ENCODE peak calls at places on chromosomes 1 and 21, in six cellular contexts. J, S, I, T, A and R are unnamed samples.

GRCh38 chr1:109484519-109484975 is 842 bp downstream of the ATXN7L2 start:
- DNase-seq in J (no peak), S (no peak), I (no peak), T (no peak), A (peak; percentile 81), R (no peak)

GRCh38 chr1:236465959-236466303 is 57.9 kb upstream of the LGALS8 start:
- DNase-seq in J (peak; percentile 1), S (no peak), I (no peak), T (no peak), A (peak; percentile 56), R (no peak)

GRCh38 chr1:231527586-231528174 is 789 bp upstream of the TSNAX start:
- DNase-seq in J (no peak), S (no peak), I (peak; percentile 8), T (no peak), A (no peak), R (no peak)

GRCh38 chr21:36892201-36892600 is 74.3 kb downstream of the HLCS start:
- DNase-seq in J (no peak), S (no peak), I (no peak), T (no peak), A (no peak), R (no peak)

GRCh38 chr1:31587720-31588423 is 11.6 kb downstream of the TINAGL1 start:
- DNase-seq in J (no peak), S (no peak), I (no peak), T (peak; percentile 74), A (peak; percentile 82), R (no peak)

GRCh38 chr1:95467036-95467435 is 233.0 kb downstream of the RWDD3 start:
- DNase-seq in J (no peak), S (no peak), I (no peak), T (no peak), A (peak; percentile 43), R (no peak)

GRCh38 chr1:243898278-243898677 is 48.2 kb upstream of the AKT3 start:
- DNase-seq in J (no peak), S (no peak), I (no peak), T (no peak), A (no peak), R (no peak)

GRCh38 chr1:11906870-11907269 is 19.4 kb downstream of the KIAA2013 start:
- DNase-seq in J (no peak), S (no peak), I (no peak), T (no peak), A (no peak), R (no peak)

GRCh38 chr1:23558140-23558871 is 995 bp downstream of the ID3 start:
- DNase-seq in J (peak; percentile 61), S (peak; percentile 64), I (no peak), T (peak; percentile 71), A (no peak), R (no peak)

GRCh38 chr1:227343201-227343600 is 24.9 kb upstream of the CDC42BPA start:
- DNase-seq in J (no peak), S (no peak), I (no peak), T (no peak), A (no peak), R (no peak)

GRCh38 chr1:27154469-27154990 is 395 bp downstream of the SLC9A1 start:
- DNase-seq in J (no peak), S (no peak), I (no peak), T (no peak), A (no peak), R (no peak)

GRCh38 chr1:231357831-231358354 is 19.8 kb downstream of the SPRTN start:
- DNase-seq in J (peak; percentile 73), S (peak; percentile 77), I (peak; percentile 36), T (no peak), A (peak; percentile 85), R (peak; percentile 34)

GRCh38 chr1:229859026-229859425 is 208.0 kb upstream of the GALNT2 start:
- DNase-seq in J (no peak), S (no peak), I (no peak), T (no peak), A (no peak), R (no peak)

GRCh38 chr1:109061183-109061582 is 14.6 kb downstream of the TAF13 start:
- DNase-seq in J (no peak), S (no peak), I (no peak), T (no peak), A (no peak), R (no peak)

GRCh38 chr1:178486100-178487069 is 10.4 kb downstream of the CLEC20A start:
- DNase-seq in J (peak; percentile 9), S (no peak), I (no peak), T (no peak), A (no peak), R (no peak)

GRCh38 chr1:8252266-8252951 is 65.5 kb upstream of the SLC45A1 start:
- DNase-seq in J (no peak), S (no peak), I (no peak), T (no peak), A (no peak), R (no peak)

GRCh38 chr1:158830904-158831507 is at the start of gene MNDA:
- DNase-seq in J (no peak), S (no peak), I (no peak), T (no peak), A (no peak), R (no peak)

GRCh38 chr1:209617047-209617673 is 33.6 kb downstream of the CAMK1G start:
- DNase-seq in J (no peak), S (no peak), I (no peak), T (no peak), A (no peak), R (no peak)

GRCh38 chr1:177847843-177848242 is 122.0 kb downstream of the SEC16B start:
- DNase-seq in J (peak; percentile 96), S (no peak), I (no peak), T (no peak), A (no peak), R (peak; percentile 13)

GRCh38 chr1:86409416-86410021 is 13.4 kb upstream of the ODF2L start:
- DNase-seq in J (peak; percentile 71), S (no peak), I (no peak), T (no peak), A (no peak), R (no peak)

GRCh38 chr1:200493344-200493743 is 83.5 kb upstream of the ZNF281 start:
- DNase-seq in J (no peak), S (no peak), I (no peak), T (no peak), A (no peak), R (no peak)

GRCh38 chr21:29208666-29209059 is 78.2 kb downstream of the MAP3K7CL start:
- DNase-seq in J (peak; percentile 96), S (no peak), I (no peak), T (no peak), A (peak; percentile 49), R (peak; percentile 53)

GRCh38 chr1:52709016-52709415 is 10.9 kb upstream of the COA7 start:
- DNase-seq in J (peak; percentile 54), S (no peak), I (no peak), T (no peak), A (no peak), R (no peak)

GRCh38 chr1:52707927-52708655 is 9.9 kb upstream of the COA7 start:
- DNase-seq in J (peak; percentile 94), S (peak; percentile 39), I (no peak), T (no peak), A (no peak), R (peak; percentile 54)

GRCh38 chr1:52713590-52713989 is 12.7 kb upstream of the ZYG11B start:
- DNase-seq in J (no peak), S (no peak), I (no peak), T (no peak), A (no peak), R (no peak)
- H3K36me3 ChIP-seq in J (no peaks in the 10 kb centered on the region), S (no peaks in the 10 kb centered on the region), I (no peaks in the 10 kb centered on the region), T (no peaks in the 10 kb centered on the region), A (no peaks in the 10 kb centered on the region), R (no peaks in the 10 kb centered on the region)

GRCh38 chr1:16450863-16451481 is 10.4 kb downstream of the NECAP2 start:
- DNase-seq in J (no peak), S (no peak), I (no peak), T (no peak), A (no peak), R (no peak)

GRCh38 chr1:16449065-16449464 is 8.5 kb downstream of the NECAP2 start:
- DNase-seq in J (no peak), S (no peak), I (no peak), T (no peak), A (no peak), R (no peak)

GRCh38 chr1:16451868-16452528 is 11.5 kb downstream of the NECAP2 start:
- DNase-seq in J (no peak), S (no peak), I (no peak), T (no peak), A (no peak), R (no peak)

GRCh38 chr1:16447641-16448040 is 7.1 kb downstream of the NECAP2 start:
- DNase-seq in J (no peak), S (no peak), I (no peak), T (no peak), A (no peak), R (no peak)

GRCh38 chr1:16449666-16450065 is 9.1 kb downstream of the NECAP2 start:
- DNase-seq in J (no peak), S (no peak), I (no peak), T (no peak), A (no peak), R (no peak)
- H3K36me3 ChIP-seq in J (peaks cover 32% of the 10 kb centered on the region), S (peaks cover 66% of the 10 kb centered on the region), I (peaks cover 99% of the 10 kb centered on the region), T (peaks cover 97% of the 10 kb centered on the region), A (peaks cover 28% of the 10 kb centered on the region), R (peaks cover 89% of the 10 kb centered on the region)

GRCh38 chr1:247298701-247299100 is 33.0 kb downstream of the ZNF496 start:
- DNase-seq in J (no peak), S (no peak), I (no peak), T (no peak), A (no peak), R (no peak)

GRCh38 chr1:247298124-247298481 is 33.6 kb downstream of the ZNF496 start:
- DNase-seq in J (no peak), S (no peak), I (no peak), T (no peak), A (no peak), R (no peak)

GRCh38 chr1:247300491-247301175 is 31.0 kb downstream of the ZNF496 start:
- DNase-seq in J (no peak), S (no peak), I (no peak), T (no peak), A (no peak), R (no peak)

GRCh38 chr1:247301176-247301540 is 30.5 kb downstream of the ZNF496 start:
- DNase-seq in J (no peak), S (no peak), I (no peak), T (no peak), A (no peak), R (no peak)

DNA sequence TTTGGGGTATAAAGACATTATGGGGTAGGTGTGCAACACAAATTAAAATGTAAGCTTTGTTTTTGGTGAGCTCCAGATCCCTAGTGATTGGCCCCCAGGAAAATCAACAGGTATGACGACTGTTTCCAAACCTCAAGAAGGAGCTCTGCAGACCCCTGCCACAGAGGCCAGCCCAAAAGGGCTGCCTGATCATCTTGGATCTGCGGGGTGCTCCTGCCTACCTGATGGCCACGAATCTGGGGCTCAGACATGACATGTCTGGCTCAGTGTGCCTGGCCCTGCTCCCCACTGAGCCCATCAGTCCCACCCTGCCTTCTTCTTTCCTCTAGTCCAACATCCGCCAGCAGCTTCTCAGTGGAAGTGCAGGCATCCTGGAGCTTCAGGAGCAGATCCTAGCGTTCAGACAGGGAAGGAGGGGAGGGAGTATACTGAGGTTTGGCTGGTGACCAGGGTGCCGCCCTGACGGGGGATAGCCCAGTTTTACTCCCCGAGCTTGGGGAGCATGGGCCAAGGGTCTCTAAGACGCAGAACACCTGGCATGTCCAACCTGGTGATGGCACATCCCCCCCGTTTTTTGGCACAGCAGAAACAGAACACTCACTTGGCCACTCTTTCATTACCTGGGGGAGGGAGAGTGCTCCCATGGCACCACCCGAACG is 31.8 kb downstream of the ZNF496 start:
- DNase-seq in J (no peak), S (no peak), I (no peak), T (no peak), A (no peak), R (no peak)
- H3K36me3 ChIP-seq in J (peaks cover 11% of the 10 kb centered on the region), S (peaks cover 34% of the 10 kb centered on the region), I (peaks cover 73% of the 10 kb centered on the region), T (peaks cover 61% of the 10 kb centered on the region), A (peaks cover 2% of the 10 kb centered on the region), R (peaks cover 37% of the 10 kb centered on the region)

GRCh38 chr1:4367230-4367629 is 287.2 kb upstream of the AJAP1 start:
- DNase-seq in J (no peak), S (no peak), I (no peak), T (no peak), A (no peak), R (no peak)
- H3K36me3 ChIP-seq in J (no peaks in the 10 kb centered on the region), S (no peaks in the 10 kb centered on the region), I (no peaks in the 10 kb centered on the region), T (no peaks in the 10 kb centered on the region), A (no peaks in the 10 kb centered on the region), R (no peaks in the 10 kb centered on the region)